ENCODE peak calls at places on chromosomes 1 and 21, in six cellular contexts. C, P, N, X, O and A are unnamed samples.

GRCh38 chr1:2337081-2337480 is 54.3 kb downstream of the MORN1 start:
- DNase-seq in C (no peak), P (no peak), N (no peak), X (no peak), O (no peak), A (no peak)

GRCh38 chr1:53642607-53643006 is 96.4 kb downstream of the GLIS1 start:
- DNase-seq in C (no peak), P (no peak), N (no peak), X (peak), O (no peak), A (no peak)

GRCh38 chr1:31734582-31735107 is 29.5 kb downstream of the ADGRB2 start:
- DNase-seq in C (no peak), P (no peak), N (no peak), X (peak), O (no peak), A (peak)

GRCh38 chr21:37373539-37373938 is 7.0 kb downstream of the DYRK1A start:
- DNase-seq in C (no peak), P (no peak), N (no peak), X (no peak), O (no peak), A (peak)

GRCh38 chr1:19737413-19737812 is 62.3 kb downstream of the TMCO4 start:
- DNase-seq in C (no peak), P (no peak), N (peak), X (peak), O (no peak), A (peak)

GRCh38 chr1:50426702-50427085 is 3.5 kb upstream of the DMRTA2 start:
- DNase-seq in C (no peak), P (no peak), N (no peak), X (peak), O (no peak), A (no peak)

GRCh38 chr1:226628624-226629155 is 80.1 kb downstream of the STUM start:
- DNase-seq in C (no peak), P (no peak), N (no peak), X (no peak), O (peak), A (no peak)

GRCh38 chr1:230176871-230177411 is 109.9 kb downstream of the GALNT2 start:
- DNase-seq in C (no peak), P (peak), N (no peak), X (no peak), O (no peak), A (no peak)

GRCh38 chr1:21914468-21914867 is 22.6 kb downstream of the HSPG2 start:
- DNase-seq in C (no peak), P (peak), N (no peak), X (no peak), O (no peak), A (no peak)

GRCh38 chr1:42851420-42851819 is 5.0 kb downstream of the ZNF691 start:
- DNase-seq in C (peak), P (no peak), N (no peak), X (no peak), O (no peak), A (no peak)

GRCh38 chr1:3081171-3081683 is 12.2 kb downstream of the PRDM16 start:
- DNase-seq in C (no peak), P (no peak), N (no peak), X (no peak), O (no peak), A (no peak)

GRCh38 chr1:156177918-156178654 is 15.8 kb upstream of the SLC25A44 start:
- DNase-seq in C (no peak), P (no peak), N (no peak), X (no peak), O (no peak), A (no peak)

GRCh38 chr21:29359718-29360117 is 61.0 kb downstream of the BACH1 start:
- DNase-seq in C (no peak), P (no peak), N (no peak), X (no peak), O (no peak), A (no peak)

GRCh38 chr1:68255301-68255700 is 23.0 kb upstream of the WLS start:
- DNase-seq in C (no peak), P (no peak), N (no peak), X (no peak), O (no peak), A (no peak)

GRCh38 chr1:58931024-58931423 is 147.2 kb upstream of the JUN start:
- DNase-seq in C (no peak), P (no peak), N (no peak), X (no peak), O (peak), A (no peak)

GRCh38 chr21:38438476-38438893 is 59.8 kb downstream of the ERG start:
- DNase-seq in C (no peak), P (peak), N (peak), X (peak), O (no peak), A (peak)

GRCh38 chr1:17887646-17888395 is 132.7 kb downstream of the ACTL8 start:
- DNase-seq in C (no peak), P (no peak), N (no peak), X (no peak), O (no peak), A (no peak)

GRCh38 chr1:3430820-3431219 is 23.6 kb upstream of the ARHGEF16 start:
- DNase-seq in C (no peak), P (no peak), N (no peak), X (no peak), O (no peak), A (no peak)

GRCh38 chr1:209805341-209805781 is 581 bp downstream of the IRF6 start:
- DNase-seq in C (no peak), P (peak), N (peak), X (no peak), O (no peak), A (no peak)

GRCh38 chr1:223703668-223704013 is 8.7 kb upstream of the CAPN2 start:
- DNase-seq in C (no peak), P (no peak), N (no peak), X (no peak), O (peak), A (no peak)
- H3K4me2 ChIP-seq in C (no peak), P (no peak), N (no peak), X (no peak), O (no peak), A (peak)

GRCh38 chr1:114512595-114513280 is 1.7 kb upstream of the TRIM33 start:
- DNase-seq in C (no peak), P (no peak), N (no peak), X (no peak), O (no peak), A (no peak)
- H3K4me2 ChIP-seq in C (peak), P (no peak), N (peak), X (peak), O (peak), A (peak)

GRCh38 chr21:21199342-21200102 is 201.3 kb downstream of the NCAM2 start:
- DNase-seq in C (no peak), P (no peak), N (no peak), X (no peak), O (no peak), A (no peak)
- H3K4me2 ChIP-seq in C (no peak), P (peak), N (no peak), X (peak), O (no peak), A (peak)

GRCh38 chr1:167666416-167666815 is 36.4 kb downstream of the RCSD1 start:
- DNase-seq in C (no peak), P (no peak), N (no peak), X (peak), O (no peak), A (peak)
- H3K4me2 ChIP-seq in C (peak), P (no peak), N (no peak), X (peak), O (peak), A (peak)

GRCh38 chr1:187627516-187627915 is 798.8 kb downstream of the PLA2G4A start:
- DNase-seq in C (no peak), P (no peak), N (no peak), X (no peak), O (no peak), A (no peak)

GRCh38 chr1:187621961-187622360 is 793.2 kb downstream of the PLA2G4A start:
- DNase-seq in C (no peak), P (peak), N (no peak), X (no peak), O (no peak), A (peak)

GRCh38 chr1:187626056-187626455 is 797.3 kb downstream of the PLA2G4A start:
- DNase-seq in C (no peak), P (no peak), N (peak), X (no peak), O (no peak), A (no peak)

GRCh38 chr1:187622545-187622944 is 793.8 kb downstream of the PLA2G4A start:
- DNase-seq in C (no peak), P (no peak), N (no peak), X (no peak), O (no peak), A (no peak)

GRCh38 chr1:187624812-187625542 is 796.2 kb downstream of the PLA2G4A start:
- DNase-seq in C (no peak), P (no peak), N (no peak), X (no peak), O (no peak), A (no peak)
- H3K4me2 ChIP-seq in C (no peak), P (no peak), N (no peak), X (no peak), O (no peak), A (no peak)

DNA sequence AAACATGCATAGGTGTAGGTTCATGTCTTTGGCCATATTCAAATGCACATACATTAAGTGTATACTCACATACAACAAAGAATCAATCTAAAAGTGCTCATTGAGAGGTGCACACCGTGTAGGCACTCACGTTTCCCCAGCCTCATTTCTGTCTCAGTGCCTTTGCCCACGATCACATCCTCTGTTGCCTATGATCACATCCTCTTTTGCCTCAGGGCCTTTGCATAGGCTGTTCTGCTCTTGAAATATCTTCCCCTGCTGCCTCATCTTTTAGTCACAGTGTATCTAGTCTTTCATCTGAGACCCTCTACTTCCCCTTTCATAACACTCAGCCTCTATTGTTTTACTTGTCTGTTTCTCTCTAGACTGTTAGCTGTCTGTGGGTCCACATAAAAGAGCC is 69.3 kb downstream of the FOXD2 start:
- DNase-seq in C (no peak), P (no peak), N (no peak), X (no peak), O (peak), A (no peak)
- H3K4me2 ChIP-seq in C (no peak), P (no peak), N (no peak), X (no peak), O (no peak), A (no peak)

DNA sequence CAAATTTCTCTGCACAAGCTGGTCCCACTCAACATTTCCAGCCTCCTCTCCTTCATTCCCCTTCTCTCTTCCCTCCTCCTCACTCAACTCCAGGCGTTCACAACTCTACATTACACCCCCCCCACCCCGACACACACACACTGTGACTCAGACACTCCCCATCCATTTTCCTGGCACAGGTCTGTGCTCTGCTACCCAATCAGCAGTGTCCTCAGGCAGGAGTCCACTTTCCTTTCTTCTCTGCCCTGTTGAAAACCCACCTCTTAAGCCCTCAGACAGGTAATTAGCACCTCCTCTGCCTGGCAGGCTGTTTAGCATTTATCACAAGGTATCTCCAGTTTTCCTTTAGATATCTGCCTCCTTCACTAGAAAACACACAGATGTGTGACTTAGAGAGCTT is 8.8 kb upstream of the LMX1A start:
- DNase-seq in C (no peak), P (no peak), N (no peak), X (no peak), O (no peak), A (no peak)
- H3K4me2 ChIP-seq in C (no peak), P (no peak), N (no peak), X (no peak), O (no peak), A (no peak)

DNA sequence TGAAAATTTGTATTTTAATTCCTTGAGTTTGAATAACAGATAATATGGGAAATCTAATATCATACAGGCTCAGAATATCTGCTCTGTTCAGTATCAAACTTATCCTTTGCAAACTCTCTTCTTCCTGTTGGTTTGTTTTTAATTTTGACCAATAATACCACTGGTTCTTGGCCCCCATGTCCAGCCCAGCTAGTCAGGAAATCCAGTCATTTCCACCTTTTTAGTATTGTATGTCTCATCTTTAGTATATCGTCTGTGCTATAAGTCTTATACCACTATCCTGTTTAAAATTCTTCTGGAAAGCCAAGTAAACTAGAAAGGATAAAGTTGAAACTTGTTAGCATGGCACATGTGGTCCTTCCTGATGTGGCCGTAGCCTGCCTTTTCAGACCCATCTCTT is 10.7 kb downstream of the SCCPDH start:
- DNase-seq in C (no peak), P (peak), N (no peak), X (no peak), O (no peak), A (no peak)
- H3K4me2 ChIP-seq in C (no peak), P (peak), N (no peak), X (no peak), O (no peak), A (no peak)

GRCh38 chr1:119862276-119862675 is 34.0 kb downstream of the ADAM30 start:
- DNase-seq in C (no peak), P (no peak), N (no peak), X (no peak), O (no peak), A (peak)
- H3K4me2 ChIP-seq in C (no peak), P (no peak), N (no peak), X (no peak), O (no peak), A (no peak)